ENCODE peak calls at places on chromosome 19, in seven cellular contexts. B is lower leg skin, V is BE2C, F is lung, H is uterus, Q is AG04449, K is choroid plexus epithelial cell. O is an unnamed sample.

GRCh38 chr19:11736696-11737095 is 2.0 kb downstream of the ZNF823 start:
- DNase-seq in B (peak), V (peak), F (peak), H (no peak), Q (no peak), K (peak), O (peak)

GRCh38 chr19:4803736-4804695 is 12.5 kb downstream of the FEM1A start:
- DNase-seq in B (no peak), V (peak), F (peak), H (peak), Q (no peak), K (peak), O (peak)

GRCh38 chr19:33906578-33907335 is 110.1 kb downstream of the KCTD15 start:
- DNase-seq in B (no peak), V (no peak), F (no peak), H (no peak), Q (no peak), K (peak), O (peak)

GRCh38 chr19:18158471-18158870 is 5.5 kb downstream of the PIK3R2 start:
- DNase-seq in B (no peak), V (no peak), F (no peak), H (no peak), Q (no peak), K (no peak), O (no peak)

GRCh38 chr19:19661675-19662251 is 1.7 kb downstream of the ATP13A1 start:
- DNase-seq in B (peak), V (no peak), F (no peak), H (no peak), Q (no peak), K (no peak), O (no peak)

GRCh38 chr19:58181902-58182576 is 822 bp upstream of the ZNF274 start:
- DNase-seq in B (peak), V (peak), F (peak), H (no peak), Q (no peak), K (peak), O (no peak)

GRCh38 chr19:9945319-9945966 is 9.1 kb upstream of the OLFM2 start:
- DNase-seq in B (peak), V (peak), F (peak), H (peak), Q (peak), K (peak), O (peak)

GRCh38 chr19:40609561-40610395 is 8.6 kb downstream of the LTBP4 start:
- DNase-seq in B (peak), V (peak), F (peak), H (peak), Q (no peak), K (peak), O (peak)

GRCh38 chr19:30696514-30696913 is 324.3 kb downstream of the ZNF536 start:
- DNase-seq in B (no peak), V (peak), F (no peak), H (peak), Q (no peak), K (peak), O (no peak)

GRCh38 chr19:35710784-35711723 is 6.7 kb downstream of the ZBTB32 start:
- DNase-seq in B (no peak), V (no peak), F (no peak), H (no peak), Q (no peak), K (no peak), O (no peak)

GRCh38 chr19:35713904-35714440 is 3.8 kb upstream of the KMT2B start:
- DNase-seq in B (no peak), V (no peak), F (no peak), H (no peak), Q (no peak), K (no peak), O (no peak)

GRCh38 chr19:35712529-35712909 is 5.3 kb upstream of the KMT2B start:
- DNase-seq in B (no peak), V (no peak), F (no peak), H (no peak), Q (no peak), K (no peak), O (no peak)

GRCh38 chr19:35714601-35715354 is 3.0 kb upstream of the KMT2B start:
- DNase-seq in B (no peak), V (no peak), F (no peak), H (no peak), Q (no peak), K (no peak), O (no peak)

DNA sequence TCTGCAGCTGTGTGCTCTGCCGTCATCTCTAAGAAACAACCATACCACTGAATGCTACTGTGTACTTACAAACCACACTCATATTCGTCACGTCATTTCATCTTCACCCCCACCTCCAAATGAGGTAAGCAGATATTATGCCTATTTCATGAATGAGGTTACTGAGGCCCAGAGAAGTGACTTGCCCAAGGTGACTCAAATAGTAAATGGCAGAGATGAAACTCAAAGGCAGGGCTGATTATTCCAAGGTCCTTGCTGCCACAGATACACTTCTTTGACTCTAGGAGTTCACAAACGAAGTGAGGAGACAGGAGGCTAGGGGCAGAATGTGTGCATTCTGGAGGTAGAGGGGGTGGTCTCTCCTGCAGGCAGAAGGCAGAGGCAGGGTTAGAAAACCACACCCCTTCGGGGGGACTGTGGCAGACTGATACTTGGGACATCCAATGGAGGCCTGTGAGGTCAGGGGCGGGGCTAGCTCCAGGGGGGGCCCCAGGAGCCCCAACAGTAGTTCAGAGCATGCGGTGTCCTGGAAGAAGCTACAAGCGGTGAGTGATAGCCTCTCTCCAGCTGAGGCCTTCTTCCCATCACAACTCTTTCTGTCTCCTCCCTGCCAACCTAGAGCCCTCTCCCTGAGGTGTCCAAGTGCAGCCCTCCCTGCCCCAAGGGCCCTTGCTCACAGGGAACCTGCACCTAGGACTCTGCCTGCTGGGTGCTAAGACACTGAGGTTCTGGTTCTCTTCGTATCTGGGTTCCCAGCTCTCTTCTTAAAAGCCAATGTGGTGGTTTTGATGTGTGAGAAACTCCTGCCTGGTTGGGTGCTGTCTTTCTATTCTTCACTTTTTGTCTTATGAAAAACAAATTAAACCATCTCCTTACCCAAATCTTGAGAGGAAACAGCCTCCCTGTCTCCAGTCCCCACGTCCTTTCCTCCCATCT is 4.6 kb upstream of the KMT2B start:
- DNase-seq in B (no peak), V (no peak), F (no peak), H (no peak), Q (no peak), K (no peak), O (no peak)
- H3K4me3 ChIP-seq in B (no peak), V (no peak), F (no peak), H (no peak), Q (no peak), K (no peak), O (no peak)

GRCh38 chr19:46021531-46022041 is 1.3 kb downstream of the PGLYRP1 start:
- DNase-seq in B (no peak), V (no peak), F (no peak), H (no peak), Q (no peak), K (no peak), O (no peak)
- TF ChIP-seq CTCF in B (no peak), V (no peak), F (no peak), H (no peak), Q (no peak), K (peak), O (no peak)

GRCh38 chr19:12745166-12745897 is 6.3 kb upstream of the BEST2 start:
- DNase-seq in B (no peak), V (no peak), F (no peak), H (no peak), Q (no peak), K (peak), O (peak)
- H3K4me3 ChIP-seq in B (no peak), V (no peak), F (no peak), H (no peak), Q (no peak), K (no peak), O (no peak)

GRCh38 chr19:41887711-41888382 is 4.9 kb downstream of the ARHGEF1 start:
- DNase-seq in B (no peak), V (no peak), F (peak), H (no peak), Q (no peak), K (peak), O (peak)
- TF ChIP-seq CTCF in B (no peak), V (no peak), F (no peak), H (no peak), Q (no peak), K (no peak), O (no peak)

GRCh38 chr19:47107201-47107952 is 6.2 kb downstream of the ZC3H4 start:
- DNase-seq in B (no peak), V (no peak), F (no peak), H (no peak), Q (no peak), K (peak), O (peak)
- H3K4me3 ChIP-seq in B (no peak), V (no peak), F (no peak), H (no peak), Q (no peak), K (no peak), O (no peak)

GRCh38 chr19:2089001-2089711 is 7.0 kb downstream of the MOB3A start:
- DNase-seq in B (no peak), V (peak), F (no peak), H (no peak), Q (no peak), K (peak), O (peak)
- TF ChIP-seq CTCF in B (no peak), V (no peak), F (no peak), H (no peak), Q (no peak), K (no peak), O (peak)

GRCh38 chr19:7348587-7349230 is at the start of gene ARHGEF18:
- DNase-seq in B (no peak), V (no peak), F (peak), H (no peak), Q (no peak), K (peak), O (no peak)
- H3K4me3 ChIP-seq in B (no peak), V (no peak), F (no peak), H (no peak), Q (no peak), K (no peak), O (no peak)

O was measured in astrocyte of the spinal cord.